ENCODE peak calls at places on chromosomes 5 and 9, in four cellular contexts. One of them, this sample, is unnamed.
A peak's percentile ranks its signal among the peaks of the same experiment; 100 is the strongest.

GRCh38 chr9:573551-574410 is 267.7 kb upstream of the DMRT1 start:
- DNase-seq in AG04450: no peak
- DNase-seq in Caco-2: peak; percentile 69
- DNase-seq in GM23338: peak; percentile 77
- DNase-seq in this sample: no peak

GRCh38 chr5:127342364-127342763 is 51.8 kb downstream of the MEGF10 start:
- DNase-seq in Caco-2: no peak
- DNase-seq in AG04450: no peak
- DNase-seq in GM23338: no peak
- DNase-seq in this sample: no peak

GRCh38 chr9:80787636-80788035 is 901.7 kb downstream of the TLE1 start:
- DNase-seq in GM23338: no peak
- DNase-seq in Caco-2: no peak
- DNase-seq in AG04450: no peak
- DNase-seq in this sample: no peak

GRCh38 chr9:86494644-86495081 is 140.5 kb upstream of the TUT7 start:
- DNase-seq in GM23338: no peak
- DNase-seq in AG04450: no peak
- DNase-seq in Caco-2: no peak
- DNase-seq in this sample: no peak

GRCh38 chr9:136372561-136373299 is 739 bp downstream of the CARD9 start:
- DNase-seq in GM23338: no peak
- DNase-seq in Caco-2: peak; percentile 76
- DNase-seq in AG04450: peak; percentile 75
- DNase-seq in this sample: peak; percentile 81

GRCh38 chr5:2465383-2465782 is 286.1 kb downstream of the IRX2 start:
- DNase-seq in AG04450: no peak
- DNase-seq in GM23338: peak; percentile 1
- DNase-seq in Caco-2: no peak
- DNase-seq in this sample: no peak

GRCh38 chr5:87243161-87243877 is 24.4 kb upstream of the RASA1 start:
- DNase-seq in AG04450: peak; percentile 30
- DNase-seq in GM23338: no peak
- DNase-seq in Caco-2: no peak
- DNase-seq in this sample: peak; percentile 44

GRCh38 chr5:10637944-10638343 is 74.1 kb downstream of the ANKRD33B start:
- DNase-seq in GM23338: peak; percentile 30
- DNase-seq in Caco-2: no peak
- DNase-seq in AG04450: no peak
- DNase-seq in this sample: no peak

GRCh38 chr9:27086818-27087680 is 22.0 kb upstream of the TEK start:
- DNase-seq in GM23338: no peak
- DNase-seq in AG04450: peak; percentile 70
- DNase-seq in Caco-2: no peak
- DNase-seq in this sample: no peak

GRCh38 chr9:27088981-27089380 is 20.0 kb upstream of the TEK start:
- DNase-seq in Caco-2: no peak
- DNase-seq in AG04450: peak; percentile 61
- DNase-seq in GM23338: no peak
- DNase-seq in this sample: no peak

GRCh38 chr9:27090231-27090630 is 18.8 kb upstream of the TEK start:
- DNase-seq in Caco-2: no peak
- DNase-seq in AG04450: no peak
- DNase-seq in GM23338: no peak
- DNase-seq in this sample: no peak

GRCh38 chr9:27089706-27090105 is 19.3 kb upstream of the TEK start:
- DNase-seq in AG04450: no peak
- DNase-seq in Caco-2: no peak
- DNase-seq in GM23338: no peak
- DNase-seq in this sample: no peak

DNA sequence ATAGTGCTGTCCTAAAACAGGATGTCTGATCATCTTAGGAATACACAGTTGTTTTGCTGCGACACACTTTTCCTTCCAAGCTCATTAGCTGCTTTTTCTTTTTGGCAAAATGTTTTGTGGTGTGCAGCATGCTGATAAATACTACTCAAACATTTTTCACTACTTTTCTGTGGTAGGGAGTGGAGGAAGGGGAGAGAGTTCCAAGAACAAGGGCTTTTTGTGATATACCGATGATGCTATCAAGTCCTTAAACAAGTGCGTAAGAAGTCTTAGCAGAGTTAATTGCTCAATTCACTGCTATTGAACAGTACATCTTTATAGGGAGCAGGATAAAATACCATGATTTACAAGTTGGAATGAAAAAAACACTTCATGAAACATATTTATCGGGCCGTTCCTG is 23.6 kb upstream of the TEK start:
- DNase-seq in Caco-2: no peak
- DNase-seq in GM23338: no peak
- DNase-seq in AG04450: no peak
- DNase-seq in this sample: no peak
- TF ChIP-seq CTCF in Caco-2: no peak
- TF ChIP-seq CTCF in GM23338: no peak
- TF ChIP-seq CTCF in AG04450: no peak
- TF ChIP-seq CTCF in this sample: no peak

GRCh38 chr9:100354121-100354800 is 1.5 kb upstream of the TEX10 start:
- DNase-seq in GM23338: no peak
- DNase-seq in AG04450: no peak
- DNase-seq in Caco-2: no peak
- DNase-seq in this sample: no peak
- TF ChIP-seq CTCF in GM23338: no peak
- TF ChIP-seq CTCF in AG04450: no peak
- TF ChIP-seq CTCF in Caco-2: no peak
- TF ChIP-seq CTCF in this sample: no peak

GRCh38 chr5:171604195-171604594 is 181.4 kb upstream of the SMIM23 start:
- DNase-seq in GM23338: no peak
- DNase-seq in Caco-2: no peak
- DNase-seq in AG04450: no peak
- DNase-seq in this sample: no peak

GRCh38 chr5:171610053-171610452 is 175.6 kb upstream of the SMIM23 start:
- DNase-seq in GM23338: no peak
- DNase-seq in Caco-2: no peak
- DNase-seq in AG04450: no peak
- DNase-seq in this sample: no peak

GRCh38 chr5:171610686-171611085 is 174.9 kb upstream of the SMIM23 start:
- DNase-seq in GM23338: no peak
- DNase-seq in AG04450: no peak
- DNase-seq in Caco-2: no peak
- DNase-seq in this sample: no peak

GRCh38 chr5:171607863-171608262 is 177.8 kb upstream of the SMIM23 start:
- DNase-seq in AG04450: no peak
- DNase-seq in GM23338: no peak
- DNase-seq in Caco-2: no peak
- DNase-seq in this sample: no peak

DNA sequence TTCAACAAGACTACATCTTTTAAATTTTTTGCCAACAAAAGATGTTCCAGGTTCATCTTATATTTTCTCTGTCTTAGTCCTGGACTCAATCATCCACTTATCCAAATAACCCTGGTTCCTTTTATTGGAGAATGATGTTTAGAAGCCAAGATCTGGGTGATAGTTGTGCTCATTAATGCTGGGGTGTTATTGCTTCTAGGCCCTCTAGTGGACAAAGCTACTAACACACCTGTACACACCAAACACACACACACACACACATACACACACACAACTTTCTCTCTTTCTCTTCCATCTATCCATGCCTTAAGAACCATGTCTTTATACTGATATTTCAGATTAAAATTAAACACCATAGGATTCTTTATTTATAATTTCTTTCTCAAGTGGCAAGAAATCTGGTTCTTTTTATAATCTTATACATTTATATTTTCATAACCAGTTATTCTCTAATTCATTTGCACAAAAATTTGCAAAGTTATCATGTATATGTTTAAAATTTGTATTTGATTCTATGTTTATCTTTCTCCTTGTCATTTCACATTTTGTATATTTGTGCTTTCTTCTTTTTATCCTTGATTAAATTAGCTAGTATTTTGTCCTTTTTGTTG is 179.1 kb upstream of the SMIM23 start:
- DNase-seq in GM23338: peak; percentile 43
- DNase-seq in AG04450: no peak
- DNase-seq in Caco-2: no peak
- DNase-seq in this sample: no peak
- TF ChIP-seq CTCF in GM23338: peak; percentile 78
- TF ChIP-seq CTCF in AG04450: peak; percentile 46
- TF ChIP-seq CTCF in Caco-2: peak; percentile 47
- TF ChIP-seq CTCF in this sample: peak; percentile 29

GRCh38 chr5:177301503-177302165 is 1.9 kb downstream of the RAB24 start:
- DNase-seq in AG04450: no peak
- DNase-seq in Caco-2: peak; percentile 33
- DNase-seq in GM23338: no peak
- DNase-seq in this sample: peak; percentile 86

GRCh38 chr5:177302354-177303110 is 987 bp downstream of the RAB24 start:
- DNase-seq in AG04450: no peak
- DNase-seq in GM23338: peak; percentile 56
- DNase-seq in Caco-2: peak; percentile 31
- DNase-seq in this sample: no peak

GRCh38 chr5:177300971-177301370 is 2.5 kb downstream of the RAB24 start:
- DNase-seq in AG04450: no peak
- DNase-seq in Caco-2: no peak
- DNase-seq in GM23338: no peak
- DNase-seq in this sample: no peak

GRCh38 chr5:177299711-177300110 is 3.8 kb downstream of the RAB24 start:
- DNase-seq in AG04450: no peak
- DNase-seq in Caco-2: no peak
- DNase-seq in GM23338: no peak
- DNase-seq in this sample: no peak

DNA sequence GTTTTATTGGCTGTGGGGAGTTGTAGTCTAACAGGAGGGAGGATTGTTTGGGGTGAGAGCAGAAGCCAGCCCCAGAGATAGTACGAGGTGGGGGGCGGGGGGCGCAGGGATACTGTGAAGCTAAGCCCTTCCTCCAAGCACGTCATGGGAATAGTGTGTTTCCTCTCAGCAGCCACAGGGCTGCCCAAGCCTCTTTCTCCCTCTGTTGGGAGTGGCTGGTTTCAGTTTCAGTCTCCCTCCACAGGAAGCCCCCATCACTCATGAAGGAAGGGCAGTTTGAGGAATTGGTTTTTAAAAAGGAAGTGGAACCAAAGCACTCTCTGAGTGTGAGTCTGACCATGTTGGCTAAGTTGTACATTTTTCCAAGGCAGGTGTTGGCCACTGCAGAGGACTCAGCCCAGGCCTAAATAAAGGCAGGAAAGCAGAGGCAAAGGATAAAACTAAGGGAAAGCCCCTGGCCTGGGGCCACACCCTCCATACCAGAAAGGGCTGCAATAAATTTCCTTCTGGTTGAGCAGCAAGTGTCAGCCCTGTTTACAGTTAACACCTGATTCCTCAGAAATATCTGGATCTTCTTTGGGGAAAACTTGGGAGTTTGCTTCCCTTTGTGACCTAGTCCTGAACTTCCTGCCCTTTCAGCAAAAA is 3.2 kb downstream of the RAB24 start:
- DNase-seq in AG04450: peak; percentile 39
- DNase-seq in GM23338: peak; percentile 83
- DNase-seq in Caco-2: no peak
- DNase-seq in this sample: peak; percentile 58
- TF ChIP-seq CTCF in AG04450: peak; percentile 37
- TF ChIP-seq CTCF in GM23338: peak; percentile 14
- TF ChIP-seq CTCF in Caco-2: no peak
- TF ChIP-seq CTCF in this sample: no peak

GRCh38 chr5:151298063-151298462 is 5.5 kb downstream of the SLC36A3 start:
- DNase-seq in AG04450: no peak
- DNase-seq in GM23338: peak; percentile 88
- DNase-seq in Caco-2: peak; percentile 68
- DNase-seq in this sample: peak; percentile 51
- TF ChIP-seq CTCF in AG04450: no peak
- TF ChIP-seq CTCF in GM23338: peak; percentile 66
- TF ChIP-seq CTCF in Caco-2: peak; percentile 74
- TF ChIP-seq CTCF in this sample: no peak

DNA sequence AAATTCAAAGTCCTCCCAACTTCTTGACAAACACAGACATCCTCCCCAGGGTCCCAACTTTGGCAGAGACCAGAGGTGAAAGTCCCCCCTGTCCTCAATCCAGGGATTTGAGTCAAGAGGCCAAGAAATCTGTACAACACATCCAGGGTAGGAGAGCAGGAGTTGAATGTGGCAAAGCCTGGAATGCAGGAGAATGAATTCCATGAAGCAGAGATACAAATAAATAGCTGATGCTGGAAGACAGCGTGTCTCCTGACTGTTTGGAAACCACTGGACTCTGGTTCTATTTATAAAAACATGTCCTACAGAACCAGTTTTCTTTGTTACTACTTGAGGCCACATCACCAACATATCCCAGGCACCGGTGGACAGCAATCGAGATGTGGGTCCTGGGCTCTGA is 43.7 kb upstream of the SLIT3 start:
- DNase-seq in AG04450: no peak
- DNase-seq in GM23338: no peak
- DNase-seq in Caco-2: no peak
- DNase-seq in this sample: no peak
- TF ChIP-seq CTCF in AG04450: no peak
- TF ChIP-seq CTCF in GM23338: no peak
- TF ChIP-seq CTCF in Caco-2: no peak
- TF ChIP-seq CTCF in this sample: no peak

GRCh38 chr5:67493676-67494075 is 297.1 kb upstream of the CD180 start:
- DNase-seq in GM23338: peak; percentile 33
- DNase-seq in Caco-2: peak; percentile 62
- DNase-seq in AG04450: no peak
- DNase-seq in this sample: peak; percentile 55
- TF ChIP-seq CTCF in GM23338: peak; percentile 41
- TF ChIP-seq CTCF in Caco-2: peak; percentile 62
- TF ChIP-seq CTCF in AG04450: no peak
- TF ChIP-seq CTCF in this sample: no peak

This sample was measured in Calu3.